ENCODE peak calls at places on chromosomes 3 and 15, in seven cellular contexts. I, B, Q, K, U, H and V are unnamed samples.

GRCh38 chr15:90645873-90646605 is 71.1 kb upstream of the BLM start:
- DNase-seq in I (no peak), B (no peak), Q (no peak), K (no peak), U (no peak), H (no peak), V (no peak)

GRCh38 chr3:52890735-52891134 is 6.6 kb downstream of the STIMATE start:
- DNase-seq in I (no peak), B (no peak), Q (no peak), K (no peak), U (no peak), H (no peak), V (no peak)

GRCh38 chr15:97425596-97425995 is 534.9 kb upstream of the ARRDC4 start:
- DNase-seq in I (no peak), B (no peak), Q (no peak), K (no peak), U (no peak), H (no peak), V (no peak)

GRCh38 chr15:74821091-74821789 is 5.2 kb upstream of the CPLX3 start:
- DNase-seq in I (no peak), B (no peak), Q (no peak), K (no peak), U (no peak), H (peak; percentile 70), V (no peak)

GRCh38 chr3:41638381-41638780 is 323.5 kb downstream of the ULK4 start:
- DNase-seq in I (no peak), B (no peak), Q (no peak), K (no peak), U (no peak), H (no peak), V (no peak)

GRCh38 chr3:118540826-118541225 is 493.8 kb downstream of the IGSF11 start:
- DNase-seq in I (no peak), B (no peak), Q (no peak), K (no peak), U (no peak), H (no peak), V (no peak)

GRCh38 chr3:150104564-150104963 is 133.9 kb upstream of the PFN2 start:
- DNase-seq in I (no peak), B (no peak), Q (no peak), K (no peak), U (no peak), H (no peak), V (no peak)

GRCh38 chr3:13106308-13106970 is 33.2 kb upstream of the IQSEC1 start:
- DNase-seq in I (no peak), B (no peak), Q (no peak), K (no peak), U (no peak), H (no peak), V (no peak)

GRCh38 chr3:66041116-66041515 is 2.4 kb upstream of the MAGI1 start:
- DNase-seq in I (no peak), B (no peak), Q (no peak), K (no peak), U (no peak), H (no peak), V (no peak)

GRCh38 chr3:123283074-123283473 is 81.3 kb downstream of the SEC22A start:
- DNase-seq in I (no peak), B (no peak), Q (no peak), K (no peak), U (no peak), H (no peak), V (no peak)